ENCODE peak calls at places on chromosomes 3 and 15, in six cellular contexts. E is sigmoid colon, T is heart left ventricle, U is transverse colon, S is adrenal gland, L is Caco-2. J is an unnamed sample.
A peak's percentile ranks its signal among the peaks of the same experiment; 100 is the strongest.

GRCh38 chr15:73283341-73283962 is 85.3 kb downstream of the HCN4 start:
- DNase-seq in T (no peak), U (no peak), S (no peak), E (no peak), L (no peak), J (peak; percentile 66)

GRCh38 chr3:113104746-113105479 is 106.4 kb upstream of the BOC start:
- DNase-seq in L (no peak), S (no peak), U (no peak), E (peak; percentile 71), T (no peak), J (no peak)

GRCh38 chr15:66886241-66886675 is 179.1 kb upstream of the SMAD3 start:
- DNase-seq in T (peak; percentile 9), S (no peak), E (peak; percentile 35), L (no peak), U (no peak), J (no peak)

GRCh38 chr3:97197830-97198229 is 383.4 kb downstream of the EPHA6 start:
- DNase-seq in E (no peak), T (no peak), U (no peak), S (no peak), L (no peak), J (no peak)

GRCh38 chr3:74789111-74789510 is 174.7 kb upstream of the CNTN3 start:
- DNase-seq in E (no peak), S (no peak), L (no peak), T (no peak), U (no peak), J (no peak)

GRCh38 chr3:183448369-183449128 is 20.1 kb upstream of the MCF2L2 start:
- DNase-seq in E (no peak), U (no peak), T (no peak), S (no peak), L (no peak), J (no peak)

GRCh38 chr3:184874709-184875644 is 63.0 kb downstream of the VPS8 start:
- DNase-seq in T (no peak), L (peak; percentile 51), U (peak; percentile 11), E (no peak), S (peak; percentile 13), J (no peak)

GRCh38 chr3:194030372-194030771 is 105.6 kb upstream of the HES1 start:
- DNase-seq in E (no peak), L (no peak), U (no peak), S (no peak), T (no peak), J (no peak)

GRCh38 chr3:187017511-187018230 is 87.3 kb downstream of the ST6GAL1 start:
- DNase-seq in E (no peak), L (no peak), S (no peak), T (no peak), U (no peak), J (no peak)

GRCh38 chr15:49031764-49032270 is 14.4 kb downstream of the SECISBP2L start:
- DNase-seq in E (no peak), T (no peak), L (no peak), U (no peak), S (no peak), J (no peak)

GRCh38 chr15:76533060-76533955 is 196.7 kb downstream of the ISL2 start:
- DNase-seq in U (no peak), E (no peak), T (no peak), L (peak; percentile 28), S (no peak), J (no peak)

GRCh38 chr3:132912416-132912753 is 125.8 kb upstream of the TMEM108 start:
- DNase-seq in U (no peak), T (no peak), L (no peak), S (no peak), E (no peak), J (no peak)

GRCh38 chr15:38539008-38539343 is 25.6 kb downstream of the RASGRP1 start:
- DNase-seq in U (no peak), S (no peak), E (no peak), L (no peak), T (no peak), J (no peak)

GRCh38 chr3:38840987-38841386 is 25.0 kb upstream of the SCN10A start:
- DNase-seq in T (no peak), L (no peak), E (no peak), S (no peak), U (no peak), J (no peak)

GRCh38 chr15:47294765-47295259 is 422.5 kb upstream of the SEMA6D start:
- DNase-seq in L (no peak), T (no peak), E (no peak), S (no peak), U (no peak), J (no peak)

GRCh38 chr15:68470981-68471380 is 39.0 kb upstream of the ITGA11 start:
- DNase-seq in U (no peak), T (no peak), E (no peak), S (no peak), L (no peak), J (no peak)

GRCh38 chr15:68640791-68641331 is 62.1 kb downstream of the CORO2B start:
- DNase-seq in L (no peak), U (no peak), T (no peak), S (peak; percentile 34), E (peak; percentile 65), J (no peak)

DNA sequence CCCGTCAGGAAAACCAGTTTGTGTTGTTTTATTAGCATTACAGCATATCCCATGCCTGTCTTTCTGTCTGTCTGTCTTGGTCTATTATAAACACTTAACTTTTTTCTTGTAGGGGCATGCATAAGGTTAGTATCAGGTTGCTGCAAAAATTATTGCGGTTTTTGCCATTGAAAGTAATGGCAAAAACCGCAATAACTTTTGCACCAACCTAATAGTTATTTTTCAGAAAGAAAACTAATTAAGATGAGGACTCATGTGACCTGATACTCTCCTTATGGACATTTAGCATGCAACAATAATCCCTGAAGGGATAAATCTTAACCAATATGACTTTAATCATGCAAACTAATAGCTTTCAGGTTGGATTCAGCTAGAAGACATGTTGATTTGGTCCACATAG is 326.7 kb upstream of the SUCLG2 start:
- DNase-seq in L (no peak), S (no peak), E (no peak), T (no peak), U (no peak), J (no peak)
- H3K27me3 ChIP-seq in L (no peaks in the 10 kb centered on the region), S (no peaks in the 10 kb centered on the region), E (no peaks in the 10 kb centered on the region), T (no peaks in the 10 kb centered on the region), U (no peaks in the 10 kb centered on the region), J (no peaks in the 10 kb centered on the region)

GRCh38 chr15:45550436-45550835 is 27.9 kb upstream of the SLC30A4 start:
- DNase-seq in U (no peak), L (no peak), S (no peak), T (no peak), E (no peak), J (no peak)

GRCh38 chr15:45551691-45552090 is 29.1 kb upstream of the SLC30A4 start:
- DNase-seq in T (no peak), S (no peak), L (no peak), U (no peak), E (no peak), J (no peak)

GRCh38 chr15:45549831-45550230 is 27.3 kb upstream of the SLC30A4 start:
- DNase-seq in T (no peak), L (no peak), E (no peak), S (no peak), U (no peak), J (no peak)

GRCh38 chr15:45546789-45547188 is 24.2 kb upstream of the SLC30A4 start:
- DNase-seq in E (no peak), L (no peak), U (no peak), S (no peak), T (no peak), J (no peak)

GRCh38 chr15:45548753-45549520 is 26.4 kb upstream of the SLC30A4 start:
- DNase-seq in L (no peak), U (no peak), S (no peak), E (no peak), T (no peak), J (no peak)
- H3K4me1 ChIP-seq in L (no peaks in the 10 kb centered on the region), U (no peaks in the 10 kb centered on the region), S (no peaks in the 10 kb centered on the region), E (no peaks in the 10 kb centered on the region), T (no peaks in the 10 kb centered on the region), J (no peaks in the 10 kb centered on the region)

GRCh38 chr3:11159421-11159904 is 5.2 kb downstream of the HRH1 start:
- DNase-seq in E (peak; percentile 87), S (peak; percentile 20), L (no peak), T (no peak), U (peak; percentile 26), J (peak; percentile 69)
- H3K27me3 ChIP-seq in E (no peaks in the 10 kb centered on the region), S (peaks cover 6% of the 10 kb centered on the region), L (peaks cover 4% of the 10 kb centered on the region), T (peaks cover 8% of the 10 kb centered on the region), U (peaks cover 14% of the 10 kb centered on the region), J (no peaks in the 10 kb centered on the region)

DNA sequence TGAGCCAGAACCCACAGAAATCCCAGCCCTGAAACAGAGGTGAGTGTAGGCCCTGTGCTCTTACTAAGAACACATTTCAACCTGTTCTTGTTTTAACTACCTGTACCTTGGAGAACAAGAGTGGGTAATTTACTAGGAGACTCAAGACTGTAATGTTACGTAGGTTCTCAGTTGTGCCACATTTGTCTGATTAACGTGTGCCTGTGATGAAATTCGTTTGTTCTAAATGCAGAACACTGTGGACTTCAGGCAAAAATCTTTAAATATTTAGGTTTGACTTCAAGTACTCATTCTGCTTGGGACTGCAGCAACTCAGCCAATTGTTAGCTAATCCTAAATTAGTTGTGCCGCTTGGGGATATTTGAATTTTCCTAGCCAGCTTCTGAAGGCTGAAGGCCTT is 28.3 kb downstream of the GTF2E1 start:
- DNase-seq in S (no peak), T (no peak), U (no peak), L (no peak), E (no peak), J (no peak)
- H3K4me1 ChIP-seq in S (peaks cover 24% of the 10 kb centered on the region), T (no peaks in the 10 kb centered on the region), U (peaks cover 23% of the 10 kb centered on the region), L (peaks cover 6% of the 10 kb centered on the region), E (peaks cover 23% of the 10 kb centered on the region), J (no peaks in the 10 kb centered on the region)

GRCh38 chr3:37241880-37242279 is 67.5 kb upstream of the LRRFIP2 start:
- DNase-seq in U (no peak), T (no peak), E (no peak), L (no peak), S (no peak), J (no peak)
- H3K27me3 ChIP-seq in U (no peaks in the 10 kb centered on the region), T (no peaks in the 10 kb centered on the region), E (no peaks in the 10 kb centered on the region), L (no peaks in the 10 kb centered on the region), S (no peaks in the 10 kb centered on the region), J (no peaks in the 10 kb centered on the region)

DNA sequence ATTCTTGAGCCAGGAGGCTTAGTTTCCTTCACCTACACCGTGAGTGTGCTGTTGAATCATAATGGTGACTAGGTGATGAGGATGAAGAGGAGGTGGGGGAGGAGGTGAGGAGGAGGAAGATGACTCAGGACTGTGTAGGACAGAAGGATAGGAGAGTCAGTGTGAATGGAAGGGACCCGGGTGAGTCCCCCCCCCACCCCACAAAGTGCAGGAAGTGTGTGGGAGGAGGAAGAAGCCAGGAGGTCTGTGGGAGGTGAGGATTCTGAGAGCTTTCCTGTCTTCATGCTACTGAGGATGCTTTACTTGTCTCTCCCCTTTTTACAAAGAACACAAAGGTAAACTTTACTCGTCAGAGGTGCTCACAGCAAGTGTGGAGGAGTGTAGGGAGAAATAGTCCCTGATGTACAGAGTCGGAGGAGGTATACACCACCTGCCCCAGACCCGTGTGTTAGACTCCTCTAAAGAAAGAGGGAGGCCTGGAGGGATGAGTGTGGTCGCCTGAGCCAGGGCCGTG is 3.8 kb downstream of the TAGLN3 start:
- DNase-seq in U (no peak), S (no peak), E (no peak), T (no peak), L (no peak), J (no peak)
- H3K4me1 ChIP-seq in U (peaks cover 12% of the 10 kb centered on the region), S (no peaks in the 10 kb centered on the region), E (peaks cover 13% of the 10 kb centered on the region), T (no peaks in the 10 kb centered on the region), L (peaks cover 9% of the 10 kb centered on the region), J (no peaks in the 10 kb centered on the region)

GRCh38 chr3:81378552-81379288 is 382.7 kb downstream of the GBE1 start:
- DNase-seq in U (no peak), S (no peak), E (no peak), T (no peak), L (no peak), J (no peak)
- H3K27me3 ChIP-seq in U (no peaks in the 10 kb centered on the region), S (no peaks in the 10 kb centered on the region), E (no peaks in the 10 kb centered on the region), T (no peaks in the 10 kb centered on the region), L (no peaks in the 10 kb centered on the region), J (no peaks in the 10 kb centered on the region)